ENCODE peak calls at places on chromosomes 11 and 22, in nine cellular contexts. W is heart right ventricle, U is PC-3, I is psoas muscle, Q is kidney, D is breast epithelium, H is DND-41, N is tibial artery, Z is mesenchymal stem cell. X is an unnamed sample.

GRCh38 chr11:10309163-10310093 is 4.6 kb downstream of the ADM start:
- DNase-seq in Q (peak; percentile 78), W (peak; percentile 35), N (peak; percentile 62), Z (peak; percentile 87), H (no peak), U (peak; percentile 89), I (peak; percentile 89), D (peak; percentile 83), X (peak; percentile 83)

GRCh38 chr11:128135451-128135850 is 451.9 kb downstream of the ETS1 start:
- DNase-seq in H (no peak), U (peak; percentile 61), N (no peak), Q (no peak), Z (no peak), I (no peak), D (no peak), W (no peak), X (no peak)

GRCh38 chr11:13292970-13293369 is 15.4 kb downstream of the BMAL1 start:
- DNase-seq in H (no peak), U (no peak), I (no peak), D (no peak), N (no peak), Z (no peak), W (no peak), Q (no peak), X (no peak)

GRCh38 chr11:113176971-113177370 is 137.4 kb upstream of the TTC12 start:
- DNase-seq in U (no peak), D (no peak), W (no peak), Q (no peak), Z (peak; percentile 85), N (no peak), H (no peak), I (no peak), X (no peak)

GRCh38 chr11:75341583-75341982 is 9.9 kb downstream of the ARRB1 start:
- DNase-seq in H (no peak), D (no peak), Z (no peak), Q (no peak), N (peak; percentile 45), I (no peak), U (no peak), W (no peak), X (no peak)

GRCh38 chr11:119641991-119642745 is 86.8 kb downstream of the NECTIN1 start:
- DNase-seq in Z (peak; percentile 51), U (peak; percentile 61), H (peak; percentile 11), I (no peak), Q (no peak), W (no peak), N (no peak), D (no peak), X (no peak)

GRCh38 chr22:46057206-46057605 is 80.2 kb upstream of the WNT7B start:
- DNase-seq in Q (peak; percentile 77), D (peak; percentile 48), N (peak; percentile 39), I (peak; percentile 62), H (no peak), W (no peak), Z (no peak), U (peak; percentile 32), X (no peak)

GRCh38 chr11:121538054-121538453 is 85.3 kb upstream of the SORL1-AS1 start:
- DNase-seq in Z (no peak), Q (no peak), I (no peak), D (no peak), N (no peak), H (no peak), W (no peak), U (no peak), X (no peak)

GRCh38 chr11:46298699-46299424 is 21.4 kb downstream of the CREB3L1 start:
- DNase-seq in I (no peak), Z (peak; percentile 92), W (no peak), N (no peak), D (no peak), H (no peak), Q (no peak), U (peak; percentile 80), X (no peak)

GRCh38 chr11:101706541-101706940 is 122.7 kb upstream of the TRPC6 start:
- DNase-seq in H (no peak), Q (no peak), N (no peak), W (no peak), Z (peak; percentile 81), U (peak; percentile 89), D (no peak), I (no peak), X (no peak)

GRCh38 chr11:45288395-45288794 is 2.3 kb upstream of the SYT13 start:
- DNase-seq in D (no peak), U (no peak), W (no peak), Z (no peak), Q (no peak), H (no peak), N (no peak), I (no peak), X (no peak)

GRCh38 chr22:36301384-36301828 is 48.5 kb downstream of the APOL1 start:
- DNase-seq in D (peak; percentile 83), Z (peak; percentile 76), I (peak; percentile 86), Q (peak; percentile 88), N (peak; percentile 58), H (peak; percentile 77), U (peak; percentile 74), W (peak; percentile 71), X (peak; percentile 86)

GRCh38 chr11:104772806-104773241 is 125.4 kb downstream of the CASP12 start:
- DNase-seq in N (no peak), D (no peak), Z (peak; percentile 90), H (no peak), Q (no peak), W (peak; percentile 6), U (peak; percentile 93), I (no peak), X (no peak)

GRCh38 chr11:134741453-134742227 is 329.6 kb upstream of the B3GAT1 start:
- DNase-seq in I (no peak), W (no peak), D (no peak), H (peak; percentile 78), U (no peak), Q (no peak), N (no peak), Z (peak; percentile 9), X (no peak)

GRCh38 chr11:77879218-77879617 is 58.3 kb downstream of the AAMDC start:
- DNase-seq in Q (no peak), D (no peak), N (peak; percentile 73), H (no peak), W (peak; percentile 34), Z (peak; percentile 30), I (peak; percentile 89), U (no peak), X (peak; percentile 1)

GRCh38 chr11:61967924-61968757 is 707 bp upstream of the FTH1 start:
- DNase-seq in Q (peak; percentile 88), I (peak; percentile 72), Z (no peak), N (no peak), D (peak; percentile 56), H (peak; percentile 66), W (peak; percentile 56), U (peak; percentile 38), X (peak; percentile 64)

GRCh38 chr22:20016734-20017621 is at the start of gene ARVCF:
- DNase-seq in W (peak; percentile 94), Q (peak; percentile 97), I (peak; percentile 96), N (peak; percentile 86), U (peak; percentile 86), Z (peak; percentile 89), H (peak; percentile 84), D (peak; percentile 92), X (peak; percentile 95)

GRCh38 chr22:44869196-44869595 is 116.8 kb downstream of the ARHGAP8 start:
- DNase-seq in D (no peak), N (no peak), I (no peak), Z (no peak), U (peak; percentile 17), H (no peak), Q (peak; percentile 47), W (no peak), X (peak; percentile 24)

GRCh38 chr11:47768090-47768620 is 1.0 kb upstream of the FNBP4 start:
- DNase-seq in H (peak; percentile 52), I (peak; percentile 72), Q (peak; percentile 85), W (peak; percentile 85), Z (peak; percentile 74), U (peak; percentile 6), N (peak; percentile 70), D (peak; percentile 65), X (peak; percentile 83)

GRCh38 chr11:21866781-21867180 is 326.1 kb upstream of the ANO5 start:
- DNase-seq in U (no peak), N (no peak), Z (no peak), H (no peak), I (no peak), D (no peak), Q (no peak), W (no peak), X (no peak)

DNA sequence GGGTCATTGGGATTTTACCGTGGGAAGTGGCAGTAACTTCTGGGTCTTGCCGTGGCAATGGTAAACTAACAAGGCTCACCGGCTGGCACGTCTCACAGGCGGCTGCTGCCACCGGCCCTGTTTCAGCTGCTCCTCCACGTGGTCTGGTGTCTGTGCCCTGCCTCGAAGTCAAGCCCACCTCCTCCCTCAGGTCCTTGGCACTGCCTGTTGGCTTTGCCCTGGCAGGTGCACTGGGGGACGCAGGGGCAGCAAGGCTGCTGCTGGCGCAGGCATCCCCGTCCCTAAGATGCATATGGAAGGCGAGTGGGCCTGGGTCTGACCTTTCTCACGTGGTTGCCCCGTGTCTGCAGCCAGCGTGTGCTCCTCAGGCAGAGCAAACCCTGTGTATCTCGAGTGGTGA is 783.6 kb downstream of the BRD1 start:
- DNase-seq in I (no peak), N (no peak), Q (no peak), W (no peak), Z (no peak), U (no peak), H (no peak), D (peak; percentile 41), X (no peak)
- H3K9me3 ChIP-seq in I (no peaks in the 10 kb centered on the region), N (no peaks in the 10 kb centered on the region), Q (no peaks in the 10 kb centered on the region), W (no peaks in the 10 kb centered on the region), Z (no peaks in the 10 kb centered on the region), U (no peaks in the 10 kb centered on the region), H (no peaks in the 10 kb centered on the region), D (no peaks in the 10 kb centered on the region), X (no peaks in the 10 kb centered on the region)

GRCh38 chr11:1758611-1759150 is 5.0 kb downstream of the CTSD start:
- DNase-seq in I (no peak), U (no peak), Q (peak; percentile 76), Z (no peak), N (no peak), W (no peak), D (no peak), H (no peak), X (no peak)
- H3K4me3 ChIP-seq in I (peak overlapping the region; percentile 6), U (no peak overlapping the region), Q (no peak overlapping the region), Z (no peak overlapping the region), N (no peak overlapping the region), W (no peak overlapping the region), D (peak overlapping the region; percentile 15), H (no peak overlapping the region), X (no peak overlapping the region)

GRCh38 chr11:32429477-32429876 is 5.9 kb downstream of the WT1 start:
- DNase-seq in U (no peak), Q (no peak), Z (no peak), H (no peak), W (no peak), I (no peak), N (no peak), D (no peak), X (no peak)
- H3K9me3 ChIP-seq in U (no peaks in the 10 kb centered on the region), Q (no peaks in the 10 kb centered on the region), Z (peaks cover 12% of the 10 kb centered on the region), H (peaks cover 4% of the 10 kb centered on the region), W (no peaks in the 10 kb centered on the region), I (no peaks in the 10 kb centered on the region), N (no peaks in the 10 kb centered on the region), D (no peaks in the 10 kb centered on the region), X (no peaks in the 10 kb centered on the region)

DNA sequence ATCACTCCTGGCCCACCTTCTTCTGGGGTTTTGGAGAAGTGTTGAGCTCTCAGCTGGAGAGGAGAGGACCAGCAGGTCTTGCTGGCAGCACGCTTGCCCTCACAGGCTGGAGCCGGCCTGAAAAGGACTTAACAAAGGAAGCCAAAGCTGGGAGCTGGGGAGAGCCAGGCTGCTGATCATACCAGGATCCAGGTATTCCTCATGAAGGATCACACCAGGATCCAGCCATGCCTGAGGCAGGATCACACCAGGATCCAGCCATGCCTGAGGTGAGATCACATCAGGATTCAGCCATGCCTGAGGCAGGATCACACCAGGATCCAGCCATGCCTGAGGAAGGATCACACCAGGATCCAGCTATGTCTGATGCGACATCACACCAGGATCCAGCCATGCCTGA is 17.0 kb downstream of the MRGPRD start:
- DNase-seq in I (no peak), H (no peak), Q (peak; percentile 31), Z (no peak), W (no peak), N (no peak), D (no peak), U (no peak), X (peak; percentile 0)
- H3K4me3 ChIP-seq in I (no peak overlapping the region), H (no peak overlapping the region), Q (no peak overlapping the region), Z (no peak overlapping the region), W (no peak overlapping the region), N (no peak overlapping the region), D (no peak overlapping the region), U (no peak overlapping the region), X (no peak overlapping the region)